ENCODE peak calls at places on chromosomes 11 and 22, in eight cellular contexts. O is OCI-M1, X is kidney glomerular epithelial cell, G is HEK293T, N is left cardiac atrium, I is COR-L47, F is hippocampal formation, Q is NCI-H187. U is an unnamed sample.

GRCh38 chr22:50200333-50201190 is at the start of gene SELENOO:
- DNase-seq in O (peak; percentile 94), X (peak; percentile 54), G (peak; percentile 97), N (peak; percentile 95), I (peak; percentile 88), F (peak; percentile 93), Q (peak; percentile 18), U (no peak)

GRCh38 chr22:48398181-48398905 is 1429.3 kb downstream of the BRD1 start:
- DNase-seq in O (no peak), X (no peak), G (no peak), N (no peak), I (no peak), F (no peak), Q (no peak), U (no peak)

GRCh38 chr11:61904539-61905048 is 12.8 kb downstream of the RAB3IL1 start:
- DNase-seq in O (no peak), X (no peak), G (no peak), N (no peak), I (no peak), F (no peak), Q (no peak), U (no peak)

GRCh38 chr11:9750551-9750950 is 86.7 kb downstream of the SWAP70 start:
- DNase-seq in O (no peak), X (no peak), G (no peak), N (no peak), I (no peak), F (no peak), Q (no peak), U (no peak)

GRCh38 chr22:30302810-30303138 is 13.5 kb upstream of the CASTOR1 start:
- DNase-seq in O (no peak), X (no peak), G (no peak), N (no peak), I (no peak), F (no peak), Q (no peak), U (no peak)

GRCh38 chr11:86288776-86289507 is 13.1 kb upstream of the HIKESHI start:
- DNase-seq in O (peak; percentile 83), X (no peak), G (no peak), N (no peak), I (no peak), F (no peak), Q (no peak), U (no peak)

GRCh38 chr11:67630230-67630942 is 649 bp upstream of the NUDT8 start:
- DNase-seq in O (peak; percentile 97), X (peak; percentile 95), G (peak; percentile 99), N (peak; percentile 100), I (peak; percentile 97), F (peak; percentile 99), Q (peak; percentile 97), U (peak; percentile 96)

GRCh38 chr22:41940853-41941765 is 5.8 kb downstream of the CENPM start:
- DNase-seq in O (peak; percentile 78), X (peak; percentile 40), G (peak; percentile 76), N (peak; percentile 86), I (peak; percentile 16), F (peak; percentile 82), Q (no peak), U (peak; percentile 62)

GRCh38 chr11:59197990-59198389 is 14.7 kb downstream of the MPEG1 start:
- DNase-seq in O (no peak), X (no peak), G (no peak), N (peak; percentile 80), I (peak; percentile 31), F (peak; percentile 78), Q (no peak), U (no peak)

GRCh38 chr11:125110506-125110905 is 920 bp downstream of the TMEM218 start:
- DNase-seq in O (peak; percentile 52), X (no peak), G (no peak), N (no peak), I (no peak), F (no peak), Q (no peak), U (no peak)

GRCh38 chr11:71173709-71174108 is 78.7 kb downstream of the SHANK2 start:
- DNase-seq in O (no peak), X (no peak), G (no peak), N (no peak), I (no peak), F (no peak), Q (no peak), U (no peak)

GRCh38 chr11:17591293-17591692 is 44.2 kb downstream of the OTOG start:
- DNase-seq in O (no peak), X (no peak), G (no peak), N (no peak), I (no peak), F (no peak), Q (no peak), U (no peak)

GRCh38 chr11:6979365-6979764 is 40.8 kb downstream of the ZNF214 start:
- DNase-seq in O (no peak), X (no peak), G (no peak), N (no peak), I (no peak), F (no peak), Q (no peak), U (no peak)

GRCh38 chr11:26088391-26088790 is 243.5 kb upstream of the ANO3 start:
- DNase-seq in O (no peak), X (peak; percentile 42), G (no peak), N (no peak), I (no peak), F (no peak), Q (no peak), U (no peak)

GRCh38 chr11:35752115-35752514 is 89.5 kb downstream of the TRIM44 start:
- DNase-seq in O (no peak), X (no peak), G (no peak), N (no peak), I (no peak), F (no peak), Q (no peak), U (no peak)

GRCh38 chr11:2203440-2204259 is 32.0 kb upstream of the TH start:
- DNase-seq in O (no peak), X (no peak), G (no peak), N (peak; percentile 13), I (no peak), F (no peak), Q (no peak), U (no peak)

GRCh38 chr11:50044647-50045046 is 12.0 kb downstream of the OR4C45 start:
- DNase-seq in O (no peak), X (no peak), G (no peak), N (no peak), I (no peak), F (no peak), Q (no peak), U (no peak)

GRCh38 chr11:33919645-33920044 is 27.8 kb upstream of the LMO2 start:
- DNase-seq in O (peak; percentile 55), X (no peak), G (no peak), N (no peak), I (no peak), F (no peak), Q (no peak), U (no peak)

GRCh38 chr11:12979928-12980689 is 29.0 kb upstream of the RASSF10 start:
- DNase-seq in O (peak; percentile 31), X (no peak), G (no peak), N (no peak), I (peak; percentile 27), F (no peak), Q (peak; percentile 87), U (no peak)

GRCh38 chr22:36757608-36758220 is 18.2 kb downstream of the IFT27 start:
- DNase-seq in O (peak; percentile 81), X (peak; percentile 34), G (peak; percentile 86), N (peak; percentile 81), I (peak; percentile 74), F (peak; percentile 45), Q (peak; percentile 23), U (peak; percentile 62)

GRCh38 chr22:47201186-47201995 is 438.9 kb downstream of the TBC1D22A start:
- DNase-seq in O (no peak), X (no peak), G (no peak), N (no peak), I (no peak), F (no peak), Q (no peak), U (no peak)

GRCh38 chr22:23542933-23543332 is 37.2 kb downstream of the IGLL1 start:
- DNase-seq in O (peak; percentile 45), X (no peak), G (no peak), N (no peak), I (no peak), F (no peak), Q (no peak), U (no peak)

GRCh38 chr11:14902650-14903350 is 10.8 kb upstream of the CYP2R1 start:
- DNase-seq in O (no peak), X (peak; percentile 58), G (no peak), N (no peak), I (no peak), F (no peak), Q (no peak), U (no peak)

GRCh38 chr11:118055966-118056365 is 20.9 kb upstream of the TMPRSS4 start:
- DNase-seq in O (no peak), X (no peak), G (no peak), N (no peak), I (no peak), F (no peak), Q (no peak), U (no peak)

GRCh38 chr22:24938741-24939341 is 7.7 kb downstream of the LHFPL7 start:
- DNase-seq in O (peak; percentile 73), X (peak; percentile 8), G (peak; percentile 82), N (no peak), I (peak; percentile 64), F (no peak), Q (no peak), U (peak; percentile 2)

GRCh38 chr22:22123118-22123959 is 121.2 kb upstream of the VPREB1 start:
- DNase-seq in O (no peak), X (no peak), G (no peak), N (no peak), I (no peak), F (no peak), Q (no peak), U (no peak)

GRCh38 chr22:36965716-36966115 is 52.3 kb downstream of the CSF2RB start:
- DNase-seq in O (peak; percentile 57), X (no peak), G (no peak), N (no peak), I (no peak), F (no peak), Q (no peak), U (no peak)

GRCh38 chr22:33720166-33720878 is 200.0 kb downstream of the LARGE1 start:
- DNase-seq in O (no peak), X (no peak), G (no peak), N (no peak), I (no peak), F (no peak), Q (no peak), U (no peak)

GRCh38 chr11:94870422-94870821 is 102.3 kb downstream of the AMOTL1 start:
- DNase-seq in O (no peak), X (no peak), G (no peak), N (no peak), I (no peak), F (no peak), Q (no peak), U (no peak)

GRCh38 chr11:91998466-91998865 is 226.2 kb upstream of the FAT3 start:
- DNase-seq in O (no peak), X (no peak), G (no peak), N (no peak), I (peak; percentile 75), F (no peak), Q (no peak), U (no peak)

GRCh38 chr11:119878990-119879389 is 150.0 kb upstream of the NECTIN1 start:
- DNase-seq in O (no peak), X (no peak), G (no peak), N (no peak), I (no peak), F (no peak), Q (no peak), U (no peak)

U was measured in CMK.